ENCODE peak calls at places on chromosomes 6 and 20, in seven cellular contexts. E is kidney, N is H9, Q is astrocyte of the spinal cord, Y is fibroblast of pulmonary artery, M is brain microvascular endothelial cell, H is cardiac muscle cell. U is an unnamed sample.

GRCh38 chr20:34254979-34255378 is 13.8 kb downstream of the ASIP start:
- DNase-seq in E (no peak), N (no peak), Q (no peak), Y (no peak), M (no peak), H (no peak), U (no peak)

GRCh38 chr6:164756142-164756541 is 553.3 kb downstream of the C6orf118 start:
- DNase-seq in E (no peak), N (no peak), Q (peak), Y (no peak), M (no peak), H (no peak), U (no peak)

GRCh38 chr6:167292301-167293087 is 1.4 kb downstream of the UNC93A start:
- DNase-seq in E (no peak), N (no peak), Q (no peak), Y (no peak), M (no peak), H (no peak), U (no peak)

GRCh38 chr20:54557836-54558590 is 82.6 kb downstream of the DOK5 start:
- DNase-seq in E (no peak), N (no peak), Q (no peak), Y (peak), M (no peak), H (no peak), U (no peak)

GRCh38 chr6:14863896-14864850 is 381.7 kb upstream of the JARID2 start:
- DNase-seq in E (no peak), N (no peak), Q (no peak), Y (no peak), M (no peak), H (peak), U (no peak)

GRCh38 chr6:130906736-130907381 is 79.7 kb downstream of the SMLR1 start:
- DNase-seq in E (no peak), N (no peak), Q (peak), Y (peak), M (peak), H (no peak), U (no peak)

GRCh38 chr20:49395183-49395582 is 87.3 kb downstream of the KCNB1 start:
- DNase-seq in E (no peak), N (no peak), Q (no peak), Y (no peak), M (no peak), H (no peak), U (no peak)

GRCh38 chr6:1094306-1094705 is 217.6 kb upstream of the FOXQ1 start:
- DNase-seq in E (no peak), N (no peak), Q (peak), Y (no peak), M (no peak), H (no peak), U (no peak)

GRCh38 chr20:6075428-6076219 is 21.8 kb upstream of the LRRN4 start:
- DNase-seq in E (peak), N (no peak), Q (peak), Y (peak), M (no peak), H (no peak), U (no peak)

GRCh38 chr20:63457737-63458136 is 14.7 kb downstream of the KCNQ2 start:
- DNase-seq in E (no peak), N (no peak), Q (no peak), Y (no peak), M (peak), H (no peak), U (no peak)

GRCh38 chr6:21138359-21139094 is 455.0 kb upstream of the SOX4 start:
- DNase-seq in E (no peak), N (no peak), Q (peak), Y (peak), M (no peak), H (no peak), U (no peak)

DNA sequence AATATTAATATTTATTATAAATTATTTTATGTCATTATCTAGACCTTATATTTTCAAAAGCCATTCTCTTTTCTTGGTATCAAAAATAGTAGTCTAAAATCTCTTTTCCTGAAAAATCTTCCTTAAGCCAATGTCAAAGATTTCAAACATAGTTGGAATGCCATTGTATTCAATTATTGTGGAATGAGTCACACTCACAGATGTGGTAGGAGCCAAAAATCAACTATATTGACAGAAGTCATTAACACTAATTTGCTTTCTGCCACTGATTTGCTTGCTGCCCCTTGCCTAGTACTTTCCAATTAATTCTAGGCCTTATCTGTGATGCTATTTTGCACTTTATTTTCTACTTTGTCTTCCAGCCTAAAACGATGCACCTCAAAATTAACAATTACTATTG is 1326.3 kb upstream of the GJE1 start:
- DNase-seq in E (no peak), N (no peak), Q (no peak), Y (no peak), M (no peak), H (no peak), U (no peak)
- TF ChIP-seq CTCF in E (no peak), N (no peak), Q (no peak), Y (no peak), M (no peak), H (no peak), U (no peak)

DNA sequence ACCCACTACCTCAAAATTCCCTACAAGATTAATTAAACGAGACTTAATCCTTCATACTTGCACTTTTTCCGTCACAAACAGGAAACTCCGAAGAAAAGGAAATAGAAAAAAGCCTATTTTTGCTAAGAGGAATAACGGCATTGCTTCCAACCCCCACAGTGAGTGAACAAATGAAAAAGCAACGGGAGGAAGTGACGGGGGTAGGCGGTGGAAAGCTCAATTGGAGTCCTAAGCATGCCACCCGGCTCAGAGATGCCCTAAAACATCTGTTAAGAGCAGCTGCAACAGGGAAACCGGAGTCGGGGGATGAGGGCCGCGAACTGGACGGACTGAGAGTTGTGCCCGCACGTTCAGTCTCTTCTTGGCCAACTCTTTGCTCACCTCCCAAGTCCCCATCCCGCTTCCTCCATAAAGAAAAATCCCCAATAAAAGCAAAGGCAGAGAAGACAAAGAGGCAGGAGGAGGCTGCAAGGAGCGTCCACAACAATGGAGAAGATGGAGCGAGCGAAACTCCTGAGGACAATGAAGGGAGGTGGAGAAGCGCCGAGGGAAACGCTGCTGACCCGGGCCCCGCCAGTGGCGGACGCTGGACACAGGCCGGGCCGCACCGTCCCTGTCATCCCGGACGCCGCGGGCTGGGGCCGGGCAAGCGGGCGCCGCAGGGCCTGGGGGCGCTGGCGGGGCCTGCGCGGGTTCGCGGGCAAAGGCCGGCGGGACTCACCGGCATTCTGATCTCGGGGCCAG is 671 bp downstream of the SEC63 start:
- DNase-seq in E (peak), N (peak), Q (peak), Y (peak), M (peak), H (peak), U (no peak)
- TF ChIP-seq CTCF in E (no peak), N (peak), Q (no peak), Y (no peak), M (no peak), H (no peak), U (no peak)

GRCh38 chr6:87923389-87924050 is 124.1 kb upstream of the SPACA1 start:
- DNase-seq in E (no peak), N (no peak), Q (no peak), Y (no peak), M (no peak), H (no peak), U (no peak)

GRCh38 chr6:87926072-87926471 is 121.6 kb upstream of the SPACA1 start:
- DNase-seq in E (no peak), N (no peak), Q (no peak), Y (no peak), M (no peak), H (no peak), U (no peak)

GRCh38 chr6:87929843-87930288 is 117.8 kb upstream of the SPACA1 start:
- DNase-seq in E (peak), N (peak), Q (peak), Y (peak), M (peak), H (peak), U (no peak)

GRCh38 chr6:87925373-87926060 is 122.1 kb upstream of the SPACA1 start:
- DNase-seq in E (no peak), N (no peak), Q (no peak), Y (no peak), M (no peak), H (no peak), U (no peak)

DNA sequence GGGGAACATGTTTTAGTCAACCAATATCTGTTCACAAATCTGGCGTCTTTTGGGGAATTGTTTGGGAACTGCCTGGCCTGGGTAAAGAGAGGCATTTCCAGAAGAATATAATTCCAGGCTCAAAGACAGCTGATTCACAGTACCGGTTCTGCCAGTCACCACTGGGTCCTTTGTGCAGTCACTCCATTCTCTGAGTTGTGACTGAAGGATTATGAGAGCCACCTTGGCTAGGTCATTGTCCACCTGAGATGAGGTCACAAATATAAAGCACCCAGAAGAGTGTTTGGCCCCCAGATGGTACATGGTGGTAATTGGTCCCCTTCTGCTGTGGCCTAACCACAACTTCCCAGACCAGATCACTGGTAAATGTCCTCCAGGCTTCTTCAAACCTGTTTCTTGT is 121.0 kb upstream of the SPACA1 start:
- DNase-seq in E (no peak), N (no peak), Q (no peak), Y (no peak), M (no peak), H (no peak), U (no peak)
- TF ChIP-seq CTCF in E (no peak), N (no peak), Q (no peak), Y (no peak), M (no peak), H (no peak), U (no peak)

GRCh38 chr6:42171813-42172595 is 1.2 kb upstream of the GUCA1A start:
- DNase-seq in E (no peak), N (no peak), Q (no peak), Y (no peak), M (no peak), H (no peak), U (no peak)

GRCh38 chr6:42176981-42177380 is 3.8 kb downstream of the GUCA1A start:
- DNase-seq in E (no peak), N (no peak), Q (no peak), Y (no peak), M (no peak), H (no peak), U (no peak)

GRCh38 chr6:42168650-42169049 is 4.5 kb upstream of the GUCA1A start:
- DNase-seq in E (no peak), N (no peak), Q (no peak), Y (no peak), M (no peak), H (no peak), U (no peak)

GRCh38 chr6:42175860-42176259 is 2.7 kb downstream of the GUCA1A start:
- DNase-seq in E (no peak), N (peak), Q (no peak), Y (no peak), M (no peak), H (no peak), U (no peak)

DNA sequence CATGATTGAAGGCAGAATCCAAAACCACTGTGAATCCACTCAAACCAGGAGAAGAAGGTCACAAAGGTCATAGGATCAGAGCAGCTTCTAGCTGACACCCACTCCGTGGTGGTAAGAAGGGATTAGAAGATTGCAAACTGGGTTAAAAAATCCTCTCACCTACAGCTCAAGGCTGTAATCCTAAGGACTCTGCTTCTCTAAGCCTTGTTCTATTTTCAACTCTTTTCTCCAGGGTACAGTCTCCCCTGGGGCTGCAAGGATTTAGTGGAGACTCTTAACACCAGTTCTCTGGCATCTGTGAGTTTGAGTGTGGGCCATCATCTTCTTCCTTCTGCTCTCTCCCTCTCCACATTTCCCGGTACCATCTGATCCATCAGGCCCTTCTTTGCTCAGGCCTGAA is at the start of gene GUCA1A:
- DNase-seq in E (no peak), N (no peak), Q (no peak), Y (no peak), M (no peak), H (no peak), U (no peak)
- TF ChIP-seq CTCF in E (no peak), N (no peak), Q (no peak), Y (no peak), M (no peak), H (no peak), U (no peak)

DNA sequence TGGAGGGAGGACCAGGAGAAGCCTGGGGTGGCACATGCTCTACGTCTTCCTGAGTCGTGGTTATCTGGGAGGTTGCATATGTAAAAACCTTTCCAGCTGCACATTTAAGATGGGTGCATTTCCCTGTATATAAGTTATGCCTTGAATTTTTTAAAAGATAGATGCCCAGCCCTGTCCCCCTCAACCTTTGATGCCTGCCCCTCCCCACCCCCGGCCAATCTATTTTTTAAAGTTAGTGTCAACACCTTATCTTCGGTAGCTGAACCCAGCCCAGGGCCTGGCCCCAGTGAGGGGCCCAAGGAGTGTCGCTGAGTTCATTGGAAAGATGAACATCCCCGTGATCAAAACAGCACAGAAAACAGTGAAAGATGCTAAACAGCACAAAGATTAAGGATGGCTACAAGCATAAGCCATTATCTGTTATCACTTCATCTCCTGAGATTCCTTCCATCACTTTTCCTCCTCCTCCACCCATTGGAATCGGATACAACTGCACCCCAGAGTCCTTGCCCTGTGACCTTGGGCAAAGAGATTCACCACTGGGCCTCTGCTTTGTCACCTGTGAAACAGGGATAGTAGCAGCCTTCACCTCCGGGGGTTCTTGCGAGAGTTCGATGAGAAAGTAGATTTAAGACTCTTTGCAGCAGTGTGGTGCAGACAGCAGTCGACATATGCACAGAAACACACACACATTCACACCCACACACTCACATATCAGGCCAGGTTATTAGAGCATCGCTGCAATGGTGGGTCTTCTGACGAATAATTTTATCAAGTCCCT is 47.5 kb downstream of the SIRPA start:
- DNase-seq in E (no peak), N (no peak), Q (no peak), Y (no peak), M (no peak), H (no peak), U (no peak)
- TF ChIP-seq CTCF in E (no peak), N (no peak), Q (no peak), Y (no peak), M (no peak), H (no peak), U (no peak)

U was measured in chondrocyte.